ENCODE peak calls at places on chromosomes 12 and 14, in nine cellular contexts. B is H9, S is AG10803, X is OCI-LY7, G is cardiac muscle cell, T is ascending aorta, H is right lobe of liver, E is tibial nerve, D is heart right ventricle. Y is an unnamed sample.

GRCh38 chr14:96905065-96905464 is 107.9 kb downstream of the VRK1 start:
- DNase-seq in X (no peak), G (no peak), E (no peak), S (no peak), D (no peak), H (no peak), T (no peak), B (no peak), Y (no peak)

GRCh38 chr12:56530390-56531055 is 8.9 kb downstream of the RBMS2 start:
- DNase-seq in X (no peak), D (no peak), H (no peak), S (no peak), G (no peak), T (no peak), E (no peak), B (no peak), Y (no peak)

GRCh38 chr14:72303930-72304329 is 371.7 kb downstream of the RGS6 start:
- DNase-seq in X (no peak), H (no peak), G (no peak), S (no peak), B (no peak), D (no peak), E (no peak), T (no peak), Y (no peak)

GRCh38 chr12:120851939-120852338 is 52.2 kb downstream of the SPPL3 start:
- DNase-seq in S (no peak), H (no peak), X (no peak), D (no peak), B (no peak), T (no peak), E (no peak), G (no peak), Y (no peak)

GRCh38 chr12:95548539-95549391 is 2.5 kb downstream of the USP44 start:
- DNase-seq in H (no peak), T (peak), B (peak), E (peak), S (no peak), X (peak), G (no peak), D (peak), Y (peak)

GRCh38 chr14:49052516-49052915 is 533.7 kb downstream of the RPS29 start:
- DNase-seq in S (peak), E (no peak), X (no peak), D (no peak), G (no peak), B (no peak), T (no peak), H (no peak), Y (no peak)

GRCh38 chr14:68255697-68256178 is 436.2 kb downstream of the RAD51B start:
- DNase-seq in B (no peak), S (peak), H (no peak), G (no peak), E (no peak), T (no peak), D (no peak), X (no peak), Y (no peak)

GRCh38 chr14:71780075-71780474 is 152.2 kb upstream of the RGS6 start:
- DNase-seq in B (no peak), S (no peak), D (no peak), G (no peak), E (no peak), H (no peak), X (no peak), T (no peak), Y (no peak)

GRCh38 chr12:77362871-77363270 is 297.5 kb upstream of the E2F7 start:
- DNase-seq in T (no peak), D (no peak), X (no peak), S (no peak), G (no peak), H (no peak), E (no peak), B (no peak), Y (no peak)

DNA sequence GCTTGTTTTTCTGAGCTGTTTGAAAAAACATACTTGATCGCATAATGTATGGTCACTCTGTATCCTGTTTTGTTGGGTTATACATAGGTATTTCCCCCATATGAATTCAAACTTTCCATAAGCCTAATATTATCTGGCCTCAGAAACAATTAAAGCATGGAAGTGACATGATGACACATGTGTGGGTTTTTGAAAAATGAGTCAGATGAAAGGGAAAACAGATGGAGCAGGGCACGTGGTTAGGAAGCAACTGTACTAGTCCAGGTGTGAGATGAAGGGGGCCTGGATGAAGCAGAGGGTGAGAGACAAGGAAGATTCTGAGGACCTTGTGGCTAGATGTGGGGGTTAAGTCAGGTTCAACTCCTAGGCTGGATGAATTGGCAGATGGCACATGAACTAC is 92.7 kb upstream of the DNM1L start:
- DNase-seq in E (no peak), B (no peak), D (no peak), G (peak), S (peak), X (no peak), H (no peak), T (no peak), Y (no peak)
- TF ChIP-seq CTCF in E (no peak), B (no peak), D (no peak), G (no peak), S (no peak), X (no peak), H (no peak), T (no peak), Y (no peak)

GRCh38 chr12:12398026-12398859 is 41.4 kb downstream of the BORCS5 start:
- DNase-seq in T (peak), X (no peak), E (peak), S (peak), H (no peak), B (no peak), G (peak), D (peak), Y (no peak)
- TF ChIP-seq CTCF in T (no peak), X (peak), E (no peak), S (peak), H (no peak), B (peak), G (no peak), D (peak), Y (no peak)

DNA sequence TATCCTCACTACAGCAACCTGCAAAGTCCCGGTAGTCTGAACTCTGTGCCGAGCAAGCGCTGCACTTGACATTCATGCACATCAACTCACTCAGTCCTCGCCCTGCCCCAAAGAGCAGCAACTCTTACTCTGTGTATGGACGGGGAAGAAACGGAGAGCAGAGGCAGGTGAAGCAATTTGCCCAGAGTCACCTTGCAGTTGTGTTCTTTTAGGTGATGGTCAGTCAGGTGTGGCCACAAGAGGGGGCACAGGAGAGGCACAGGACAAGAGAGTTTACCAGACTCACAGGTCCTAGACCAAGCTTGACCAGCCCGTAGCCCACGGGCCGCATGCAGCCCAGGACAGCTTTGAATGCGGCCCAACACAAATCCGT is 39.1 kb downstream of the TSPAN11 start:
- DNase-seq in H (peak), X (no peak), E (no peak), S (no peak), T (no peak), B (peak), G (no peak), D (no peak), Y (no peak)
- TF ChIP-seq CTCF in H (peak), X (peak), E (no peak), S (no peak), T (no peak), B (peak), G (peak), D (peak), Y (no peak)

DNA sequence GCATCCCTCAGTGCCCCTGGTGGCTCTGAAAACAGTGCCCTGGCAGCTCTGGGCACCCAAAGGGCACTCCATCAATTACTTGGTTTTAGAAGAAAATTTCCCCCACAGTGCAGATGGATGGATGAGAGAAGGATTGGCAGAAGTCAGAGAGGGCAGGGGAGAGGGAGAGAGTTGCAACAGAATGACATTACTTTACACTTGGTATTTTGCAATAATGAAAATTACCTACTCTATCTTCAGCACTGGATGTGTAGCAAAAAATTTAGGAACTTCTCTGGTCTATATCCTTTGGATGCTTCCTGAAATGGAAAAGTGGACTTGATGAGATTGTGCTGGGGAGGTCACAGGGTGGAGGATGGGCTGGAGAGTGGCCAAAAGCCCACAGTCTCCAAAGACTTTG is 193.2 kb downstream of the CHST11 start:
- DNase-seq in D (no peak), X (no peak), G (no peak), T (no peak), E (no peak), H (no peak), S (no peak), B (no peak), Y (no peak)
- TF ChIP-seq CTCF in D (no peak), X (no peak), G (no peak), T (no peak), E (no peak), H (no peak), S (no peak), B (no peak), Y (no peak)

GRCh38 chr14:50123062-50123461 is 6.7 kb upstream of the VCPKMT start:
- DNase-seq in S (no peak), D (no peak), E (no peak), H (no peak), G (no peak), X (no peak), T (no peak), B (no peak), Y (no peak)
- TF ChIP-seq CTCF in S (no peak), D (no peak), E (no peak), H (no peak), G (no peak), X (no peak), T (no peak), B (no peak), Y (no peak)

GRCh38 chr12:106527356-106527755 is 55.4 kb upstream of the RFX4 start:
- DNase-seq in B (no peak), H (no peak), X (no peak), S (peak), T (no peak), D (no peak), E (no peak), G (peak), Y (no peak)
- TF ChIP-seq CTCF in B (no peak), H (no peak), X (no peak), S (no peak), T (no peak), D (no peak), E (no peak), G (no peak), Y (no peak)

Y was measured in D721Med.